ENCODE peak calls at places on chromosomes 16 and 17, in five cellular contexts. One of them, this sample, is unnamed. For H3K4me1, the result is how much of the 10 kb centered on the place peaks cover.

GRCh38 chr16:8822403-8822802 is 24.8 kb downstream of the PMM2 start:
- DNase-seq in CD8-positive, alpha-beta T cell: no peak
- DNase-seq in adrenal gland: no peak
- DNase-seq in lung: no peak
- DNase-seq in tibial artery: no peak
- DNase-seq in this sample: no peak

GRCh38 chr17:4110152-4110551 is 32.7 kb downstream of the ZZEF1 start:
- DNase-seq in tibial artery: no peak
- DNase-seq in CD8-positive, alpha-beta T cell: no peak
- DNase-seq in lung: no peak
- DNase-seq in adrenal gland: no peak
- DNase-seq in this sample: peak

GRCh38 chr17:77316191-77316641 is 175.4 kb downstream of the SEC14L1 start:
- DNase-seq in lung: no peak
- DNase-seq in tibial artery: peak
- DNase-seq in adrenal gland: peak
- DNase-seq in CD8-positive, alpha-beta T cell: no peak
- DNase-seq in this sample: no peak

GRCh38 chr16:47492428-47493357 is 31.6 kb downstream of the PHKB start:
- DNase-seq in CD8-positive, alpha-beta T cell: no peak
- DNase-seq in tibial artery: peak
- DNase-seq in lung: peak
- DNase-seq in adrenal gland: peak
- DNase-seq in this sample: peak

GRCh38 chr16:85734311-85735017 is 16.4 kb downstream of the C16orf74 start:
- DNase-seq in lung: no peak
- DNase-seq in CD8-positive, alpha-beta T cell: no peak
- DNase-seq in adrenal gland: no peak
- DNase-seq in tibial artery: no peak
- DNase-seq in this sample: no peak

GRCh38 chr16:89187337-89188063 is 12.8 kb downstream of the SLC22A31 start:
- DNase-seq in CD8-positive, alpha-beta T cell: peak
- DNase-seq in adrenal gland: no peak
- DNase-seq in tibial artery: no peak
- DNase-seq in lung: no peak
- DNase-seq in this sample: peak

GRCh38 chr16:27724491-27724878 is 174.5 kb downstream of the KATNIP start:
- DNase-seq in adrenal gland: peak
- DNase-seq in tibial artery: no peak
- DNase-seq in lung: no peak
- DNase-seq in CD8-positive, alpha-beta T cell: no peak
- DNase-seq in this sample: no peak

GRCh38 chr17:33521784-33522183 is 228.7 kb upstream of the ASIC2 start:
- DNase-seq in CD8-positive, alpha-beta T cell: no peak
- DNase-seq in adrenal gland: peak
- DNase-seq in tibial artery: no peak
- DNase-seq in lung: no peak
- DNase-seq in this sample: no peak

GRCh38 chr17:34580685-34581445 is 1.5 kb downstream of the TMEM132E start:
- DNase-seq in adrenal gland: no peak
- DNase-seq in CD8-positive, alpha-beta T cell: no peak
- DNase-seq in tibial artery: no peak
- DNase-seq in lung: no peak
- DNase-seq in this sample: no peak

GRCh38 chr16:21599158-21599993 is at the start of gene METTL9:
- DNase-seq in adrenal gland: peak
- DNase-seq in lung: peak
- DNase-seq in tibial artery: peak
- DNase-seq in CD8-positive, alpha-beta T cell: peak
- DNase-seq in this sample: peak

GRCh38 chr17:42674755-42675347 is 1.9 kb downstream of the PLEKHH3 start:
- DNase-seq in CD8-positive, alpha-beta T cell: no peak
- DNase-seq in tibial artery: no peak
- DNase-seq in lung: no peak
- DNase-seq in adrenal gland: no peak
- DNase-seq in this sample: no peak

GRCh38 chr17:18219016-18219415 is 6.4 kb upstream of the LLGL1 start:
- DNase-seq in adrenal gland: peak
- DNase-seq in tibial artery: no peak
- DNase-seq in CD8-positive, alpha-beta T cell: peak
- DNase-seq in lung: no peak
- DNase-seq in this sample: no peak

GRCh38 chr17:2782030-2782429 is 14.2 kb upstream of the RAP1GAP2 start:
- DNase-seq in adrenal gland: no peak
- DNase-seq in tibial artery: no peak
- DNase-seq in CD8-positive, alpha-beta T cell: no peak
- DNase-seq in lung: no peak
- DNase-seq in this sample: no peak

GRCh38 chr17:82414548-82415281 is 3.4 kb upstream of the HEXD start:
- DNase-seq in lung: peak
- DNase-seq in adrenal gland: peak
- DNase-seq in CD8-positive, alpha-beta T cell: peak
- DNase-seq in tibial artery: peak
- DNase-seq in this sample: peak

GRCh38 chr17:29607557-29608195 is 14.7 kb downstream of the ANKRD13B start:
- DNase-seq in lung: no peak
- DNase-seq in tibial artery: peak
- DNase-seq in adrenal gland: no peak
- DNase-seq in CD8-positive, alpha-beta T cell: peak
- DNase-seq in this sample: no peak

GRCh38 chr16:66263168-66263972 is 103.1 kb upstream of the CDH5 start:
- DNase-seq in lung: no peak
- DNase-seq in CD8-positive, alpha-beta T cell: no peak
- DNase-seq in adrenal gland: peak
- DNase-seq in tibial artery: no peak
- DNase-seq in this sample: no peak

GRCh38 chr16:83661656-83662055 is 146.1 kb upstream of the HSBP1 start:
- DNase-seq in lung: no peak
- DNase-seq in tibial artery: no peak
- DNase-seq in adrenal gland: no peak
- DNase-seq in CD8-positive, alpha-beta T cell: no peak
- DNase-seq in this sample: no peak

GRCh38 chr16:57590654-57591085 is 37.8 kb upstream of the ADGRG1 start:
- DNase-seq in lung: no peak
- DNase-seq in adrenal gland: peak
- DNase-seq in tibial artery: peak
- DNase-seq in CD8-positive, alpha-beta T cell: no peak
- DNase-seq in this sample: no peak

GRCh38 chr17:53630638-53631037 is 192.1 kb upstream of the KIF2B start:
- DNase-seq in lung: no peak
- DNase-seq in tibial artery: no peak
- DNase-seq in adrenal gland: no peak
- DNase-seq in CD8-positive, alpha-beta T cell: no peak
- DNase-seq in this sample: no peak

GRCh38 chr17:51036084-51036483 is 84.6 kb downstream of the SPAG9 start:
- DNase-seq in tibial artery: no peak
- DNase-seq in lung: no peak
- DNase-seq in adrenal gland: no peak
- DNase-seq in CD8-positive, alpha-beta T cell: no peak
- DNase-seq in this sample: no peak

GRCh38 chr17:73384926-73385325 is 73.1 kb upstream of the CDC42EP4 start:
- DNase-seq in lung: no peak
- DNase-seq in tibial artery: no peak
- DNase-seq in adrenal gland: no peak
- DNase-seq in CD8-positive, alpha-beta T cell: no peak
- DNase-seq in this sample: no peak

GRCh38 chr17:10200645-10201044 is 2.2 kb upstream of the GAS7 start:
- DNase-seq in lung: no peak
- DNase-seq in adrenal gland: no peak
- DNase-seq in CD8-positive, alpha-beta T cell: no peak
- DNase-seq in tibial artery: no peak
- DNase-seq in this sample: no peak

GRCh38 chr16:23807028-23807427 is 28.8 kb upstream of the PRKCB start:
- DNase-seq in adrenal gland: no peak
- DNase-seq in tibial artery: no peak
- DNase-seq in lung: peak
- DNase-seq in CD8-positive, alpha-beta T cell: no peak
- DNase-seq in this sample: no peak

GRCh38 chr17:16920628-16921020 is 51.3 kb downstream of the TNFRSF13B start:
- DNase-seq in lung: no peak
- DNase-seq in adrenal gland: no peak
- DNase-seq in tibial artery: peak
- DNase-seq in CD8-positive, alpha-beta T cell: no peak
- DNase-seq in this sample: no peak

GRCh38 chr17:18033442-18034099 is 5.4 kb downstream of the ATPAF2 start:
- DNase-seq in CD8-positive, alpha-beta T cell: peak
- DNase-seq in lung: peak
- DNase-seq in adrenal gland: peak
- DNase-seq in tibial artery: peak
- DNase-seq in this sample: peak

GRCh38 chr16:55370762-55371482 is 46.9 kb downstream of the IRX6 start:
- DNase-seq in lung: peak
- DNase-seq in adrenal gland: peak
- DNase-seq in tibial artery: peak
- DNase-seq in CD8-positive, alpha-beta T cell: no peak
- DNase-seq in this sample: no peak

GRCh38 chr17:17098426-17099035 is 56.3 kb downstream of the MPRIP start:
- DNase-seq in CD8-positive, alpha-beta T cell: no peak
- DNase-seq in adrenal gland: no peak
- DNase-seq in lung: no peak
- DNase-seq in tibial artery: peak
- DNase-seq in this sample: no peak

DNA sequence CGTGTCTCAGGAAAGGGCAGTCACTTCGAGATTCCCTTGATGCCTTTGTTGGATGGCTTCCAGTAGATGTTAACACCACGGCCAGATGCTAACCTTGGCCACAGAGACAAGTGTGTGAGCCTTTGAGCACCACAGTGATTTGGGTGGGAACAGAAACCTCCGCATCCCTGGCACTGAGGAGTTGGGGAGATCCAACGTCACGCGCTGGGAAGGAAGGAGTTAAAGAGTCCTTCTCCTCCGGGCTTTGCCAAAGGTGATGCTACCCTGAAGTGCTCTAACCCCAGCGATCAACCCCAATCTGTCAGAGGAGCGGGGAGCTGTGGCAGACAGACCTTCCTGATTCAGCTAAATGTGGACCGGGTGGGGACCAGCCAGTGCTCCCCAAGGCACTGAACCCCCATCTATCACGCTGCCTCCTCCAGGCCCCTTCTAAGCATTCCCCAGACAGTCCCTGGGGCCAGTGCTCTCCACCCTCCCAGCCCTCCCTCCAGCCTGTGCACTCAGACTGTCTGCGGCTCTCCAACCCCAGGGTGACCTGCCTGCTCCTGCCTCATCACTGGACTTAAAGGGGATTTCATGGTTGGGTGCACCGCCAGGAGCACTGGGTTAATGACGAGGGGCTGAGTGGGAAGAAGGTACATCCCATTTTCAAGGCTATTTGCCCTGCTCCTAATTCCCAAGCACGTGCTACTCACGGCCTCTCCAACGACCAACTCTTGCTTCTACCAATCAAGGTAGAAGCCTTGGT is 3.2 kb upstream of the ABR start:
- DNase-seq in lung: no peak
- DNase-seq in CD8-positive, alpha-beta T cell: no peak
- DNase-seq in tibial artery: no peak
- DNase-seq in adrenal gland: no peak
- DNase-seq in this sample: no peak
- H3K4me1 ChIP-seq in lung: under half
- H3K4me1 ChIP-seq in CD8-positive, alpha-beta T cell: under half
- H3K4me1 ChIP-seq in tibial artery: under half
- H3K4me1 ChIP-seq in adrenal gland: under half
- H3K4me1 ChIP-seq in this sample: under half

GRCh38 chr17:76263896-76264295 is 1.3 kb upstream of the UBALD2 start:
- DNase-seq in lung: no peak
- DNase-seq in tibial artery: no peak
- DNase-seq in adrenal gland: no peak
- DNase-seq in CD8-positive, alpha-beta T cell: no peak
- DNase-seq in this sample: no peak
- H3K4me1 ChIP-seq in lung: under half
- H3K4me1 ChIP-seq in tibial artery: under half
- H3K4me1 ChIP-seq in adrenal gland: under half
- H3K4me1 ChIP-seq in CD8-positive, alpha-beta T cell: half or more
- H3K4me1 ChIP-seq in this sample: under half

GRCh38 chr17:44967907-44968224 is 237 bp downstream of the C1QL1 start:
- DNase-seq in CD8-positive, alpha-beta T cell: no peak
- DNase-seq in adrenal gland: no peak
- DNase-seq in lung: no peak
- DNase-seq in tibial artery: no peak
- DNase-seq in this sample: no peak
- H3K4me1 ChIP-seq in CD8-positive, alpha-beta T cell: under half
- H3K4me1 ChIP-seq in adrenal gland: under half
- H3K4me1 ChIP-seq in lung: under half
- H3K4me1 ChIP-seq in tibial artery: under half
- H3K4me1 ChIP-seq in this sample: under half

GRCh38 chr17:68790481-68790880 is 164.7 kb downstream of the ABCA8 start:
- DNase-seq in lung: no peak
- DNase-seq in tibial artery: no peak
- DNase-seq in adrenal gland: no peak
- DNase-seq in CD8-positive, alpha-beta T cell: no peak
- DNase-seq in this sample: no peak
- H3K4me1 ChIP-seq in lung: under half
- H3K4me1 ChIP-seq in tibial artery: under half
- H3K4me1 ChIP-seq in adrenal gland: half or more
- H3K4me1 ChIP-seq in CD8-positive, alpha-beta T cell: under half
- H3K4me1 ChIP-seq in this sample: under half

GRCh38 chr16:31108035-31108793 is at the start of gene BCKDK:
- DNase-seq in adrenal gland: peak
- DNase-seq in tibial artery: peak
- DNase-seq in lung: peak
- DNase-seq in CD8-positive, alpha-beta T cell: peak
- DNase-seq in this sample: peak
- H3K4me1 ChIP-seq in adrenal gland: under half
- H3K4me1 ChIP-seq in tibial artery: under half
- H3K4me1 ChIP-seq in lung: under half
- H3K4me1 ChIP-seq in CD8-positive, alpha-beta T cell: under half
- H3K4me1 ChIP-seq in this sample: under half

GRCh38 chr17:79027925-79028491 is 4.0 kb downstream of the C1QTNF1 start:
- DNase-seq in lung: no peak
- DNase-seq in CD8-positive, alpha-beta T cell: no peak
- DNase-seq in tibial artery: peak
- DNase-seq in adrenal gland: peak
- DNase-seq in this sample: no peak
- H3K4me1 ChIP-seq in lung: under half
- H3K4me1 ChIP-seq in CD8-positive, alpha-beta T cell: under half
- H3K4me1 ChIP-seq in tibial artery: half or more
- H3K4me1 ChIP-seq in adrenal gland: half or more
- H3K4me1 ChIP-seq in this sample: under half

GRCh38 chr16:4385789-4386451 is 14.3 kb downstream of the VASN start:
- DNase-seq in tibial artery: peak
- DNase-seq in lung: no peak
- DNase-seq in CD8-positive, alpha-beta T cell: no peak
- DNase-seq in adrenal gland: no peak
- DNase-seq in this sample: no peak
- H3K4me1 ChIP-seq in tibial artery: half or more
- H3K4me1 ChIP-seq in lung: under half
- H3K4me1 ChIP-seq in CD8-positive, alpha-beta T cell: under half
- H3K4me1 ChIP-seq in adrenal gland: under half
- H3K4me1 ChIP-seq in this sample: under half

GRCh38 chr17:31113939-31114338 is 19.2 kb downstream of the NF1 start:
- DNase-seq in tibial artery: no peak
- DNase-seq in CD8-positive, alpha-beta T cell: no peak
- DNase-seq in adrenal gland: no peak
- DNase-seq in lung: no peak
- DNase-seq in this sample: no peak
- H3K4me1 ChIP-seq in tibial artery: under half
- H3K4me1 ChIP-seq in CD8-positive, alpha-beta T cell: under half
- H3K4me1 ChIP-seq in adrenal gland: under half
- H3K4me1 ChIP-seq in lung: under half
- H3K4me1 ChIP-seq in this sample: under half

GRCh38 chr17:44912763-44913544 is 2.3 kb downstream of the GFAP start:
- DNase-seq in tibial artery: no peak
- DNase-seq in CD8-positive, alpha-beta T cell: no peak
- DNase-seq in lung: no peak
- DNase-seq in adrenal gland: no peak
- DNase-seq in this sample: no peak
- H3K4me1 ChIP-seq in tibial artery: under half
- H3K4me1 ChIP-seq in CD8-positive, alpha-beta T cell: under half
- H3K4me1 ChIP-seq in lung: under half
- H3K4me1 ChIP-seq in adrenal gland: under half
- H3K4me1 ChIP-seq in this sample: under half

This sample was measured in CD4-positive, alpha-beta memory T cell.